ENCODE peak calls at places on chromosomes 2 and 18, in seven cellular contexts. One of them, this sample, is unnamed.

GRCh38 chr2:100060875-100061274 is 81.5 kb downstream of the AFF3 start:
- DNase-seq in cardiac fibroblast: no peak
- DNase-seq in astrocyte of the cerebellum: no peak
- DNase-seq in A549: no peak
- DNase-seq in thyroid gland: no peak
- DNase-seq in CD8-positive, alpha-beta T cell: no peak
- DNase-seq in adrenal gland: no peak
- DNase-seq in this sample: no peak

GRCh38 chr18:9613550-9614400 is 584 bp downstream of the PPP4R1 start:
- DNase-seq in astrocyte of the cerebellum: no peak
- DNase-seq in cardiac fibroblast: peak
- DNase-seq in CD8-positive, alpha-beta T cell: peak
- DNase-seq in A549: no peak
- DNase-seq in thyroid gland: peak
- DNase-seq in adrenal gland: peak
- DNase-seq in this sample: peak

GRCh38 chr2:55011741-55012574 is 38.3 kb downstream of the RTN4 start:
- DNase-seq in thyroid gland: no peak
- DNase-seq in CD8-positive, alpha-beta T cell: no peak
- DNase-seq in A549: no peak
- DNase-seq in cardiac fibroblast: no peak
- DNase-seq in adrenal gland: no peak
- DNase-seq in astrocyte of the cerebellum: no peak
- DNase-seq in this sample: no peak

GRCh38 chr2:119525574-119525973 is 1.3 kb upstream of the SCTR start:
- DNase-seq in A549: no peak
- DNase-seq in CD8-positive, alpha-beta T cell: no peak
- DNase-seq in thyroid gland: no peak
- DNase-seq in astrocyte of the cerebellum: no peak
- DNase-seq in cardiac fibroblast: no peak
- DNase-seq in adrenal gland: no peak
- DNase-seq in this sample: no peak

GRCh38 chr2:20015482-20016083 is 3.1 kb upstream of the MATN3 start:
- DNase-seq in astrocyte of the cerebellum: peak
- DNase-seq in cardiac fibroblast: peak
- DNase-seq in adrenal gland: no peak
- DNase-seq in A549: peak
- DNase-seq in thyroid gland: no peak
- DNase-seq in CD8-positive, alpha-beta T cell: no peak
- DNase-seq in this sample: no peak

GRCh38 chr2:50635824-50636223 is 396.1 kb downstream of the NRXN1 start:
- DNase-seq in adrenal gland: no peak
- DNase-seq in A549: no peak
- DNase-seq in CD8-positive, alpha-beta T cell: no peak
- DNase-seq in cardiac fibroblast: no peak
- DNase-seq in thyroid gland: no peak
- DNase-seq in astrocyte of the cerebellum: no peak
- DNase-seq in this sample: no peak

GRCh38 chr18:74281639-74282358 is 10.0 kb downstream of the CYB5A start:
- DNase-seq in thyroid gland: no peak
- DNase-seq in adrenal gland: peak
- DNase-seq in astrocyte of the cerebellum: no peak
- DNase-seq in A549: no peak
- DNase-seq in CD8-positive, alpha-beta T cell: no peak
- DNase-seq in cardiac fibroblast: peak
- DNase-seq in this sample: peak

GRCh38 chr18:63889641-63890040 is 2.1 kb downstream of the SERPINB2 start:
- DNase-seq in astrocyte of the cerebellum: no peak
- DNase-seq in cardiac fibroblast: no peak
- DNase-seq in A549: no peak
- DNase-seq in adrenal gland: no peak
- DNase-seq in CD8-positive, alpha-beta T cell: no peak
- DNase-seq in thyroid gland: no peak
- DNase-seq in this sample: no peak

GRCh38 chr2:31420936-31421335 is 6.4 kb upstream of the XDH start:
- DNase-seq in astrocyte of the cerebellum: no peak
- DNase-seq in cardiac fibroblast: peak
- DNase-seq in thyroid gland: no peak
- DNase-seq in CD8-positive, alpha-beta T cell: no peak
- DNase-seq in A549: no peak
- DNase-seq in adrenal gland: no peak
- DNase-seq in this sample: no peak

GRCh38 chr18:35949903-35950627 is 22.4 kb upstream of the RMP24 start:
- DNase-seq in A549: peak
- DNase-seq in CD8-positive, alpha-beta T cell: peak
- DNase-seq in adrenal gland: peak
- DNase-seq in thyroid gland: peak
- DNase-seq in astrocyte of the cerebellum: peak
- DNase-seq in cardiac fibroblast: peak
- DNase-seq in this sample: peak

GRCh38 chr2:212539145-212539880 is 711 bp upstream of the ERBB4 start:
- DNase-seq in astrocyte of the cerebellum: no peak
- DNase-seq in adrenal gland: peak
- DNase-seq in cardiac fibroblast: peak
- DNase-seq in A549: no peak
- DNase-seq in thyroid gland: peak
- DNase-seq in CD8-positive, alpha-beta T cell: no peak
- DNase-seq in this sample: peak

GRCh38 chr2:167237478-167237877 is 349.2 kb downstream of the XIRP2 start:
- DNase-seq in adrenal gland: no peak
- DNase-seq in cardiac fibroblast: no peak
- DNase-seq in CD8-positive, alpha-beta T cell: no peak
- DNase-seq in thyroid gland: no peak
- DNase-seq in astrocyte of the cerebellum: no peak
- DNase-seq in A549: no peak
- DNase-seq in this sample: no peak

GRCh38 chr2:176768185-176768584 is 444.4 kb upstream of the HNRNPA3 start:
- DNase-seq in astrocyte of the cerebellum: no peak
- DNase-seq in adrenal gland: no peak
- DNase-seq in cardiac fibroblast: no peak
- DNase-seq in A549: no peak
- DNase-seq in CD8-positive, alpha-beta T cell: no peak
- DNase-seq in thyroid gland: peak
- DNase-seq in this sample: no peak

GRCh38 chr2:192197387-192197786 is 2.7 kb upstream of the TMEFF2 start:
- DNase-seq in adrenal gland: no peak
- DNase-seq in thyroid gland: no peak
- DNase-seq in CD8-positive, alpha-beta T cell: no peak
- DNase-seq in astrocyte of the cerebellum: no peak
- DNase-seq in cardiac fibroblast: peak
- DNase-seq in A549: peak
- DNase-seq in this sample: no peak

GRCh38 chr2:207227062-207227748 is 61.5 kb upstream of the KLF7 start:
- DNase-seq in CD8-positive, alpha-beta T cell: no peak
- DNase-seq in thyroid gland: peak
- DNase-seq in A549: no peak
- DNase-seq in adrenal gland: no peak
- DNase-seq in astrocyte of the cerebellum: no peak
- DNase-seq in cardiac fibroblast: no peak
- DNase-seq in this sample: peak

GRCh38 chr18:62714671-62715438 is 486 bp upstream of the PHLPP1 start:
- DNase-seq in adrenal gland: peak
- DNase-seq in cardiac fibroblast: peak
- DNase-seq in CD8-positive, alpha-beta T cell: peak
- DNase-seq in A549: peak
- DNase-seq in thyroid gland: peak
- DNase-seq in astrocyte of the cerebellum: peak
- DNase-seq in this sample: peak

GRCh38 chr2:74828534-74828933 is 5.4 kb upstream of the HK2 start:
- DNase-seq in astrocyte of the cerebellum: no peak
- DNase-seq in A549: no peak
- DNase-seq in cardiac fibroblast: no peak
- DNase-seq in thyroid gland: no peak
- DNase-seq in adrenal gland: no peak
- DNase-seq in CD8-positive, alpha-beta T cell: no peak
- DNase-seq in this sample: no peak

GRCh38 chr2:195472835-195473234 is 184.2 kb upstream of the SLC39A10 start:
- DNase-seq in adrenal gland: no peak
- DNase-seq in A549: no peak
- DNase-seq in astrocyte of the cerebellum: no peak
- DNase-seq in cardiac fibroblast: no peak
- DNase-seq in thyroid gland: no peak
- DNase-seq in CD8-positive, alpha-beta T cell: no peak
- DNase-seq in this sample: no peak

GRCh38 chr2:235609746-235610145 is 115.9 kb downstream of the AGAP1 start:
- DNase-seq in thyroid gland: no peak
- DNase-seq in A549: no peak
- DNase-seq in cardiac fibroblast: no peak
- DNase-seq in CD8-positive, alpha-beta T cell: no peak
- DNase-seq in adrenal gland: no peak
- DNase-seq in astrocyte of the cerebellum: no peak
- DNase-seq in this sample: no peak

GRCh38 chr2:42171396-42171971 is 2.3 kb downstream of the EML4 start:
- DNase-seq in cardiac fibroblast: no peak
- DNase-seq in A549: no peak
- DNase-seq in adrenal gland: no peak
- DNase-seq in thyroid gland: no peak
- DNase-seq in CD8-positive, alpha-beta T cell: no peak
- DNase-seq in astrocyte of the cerebellum: no peak
- DNase-seq in this sample: no peak

DNA sequence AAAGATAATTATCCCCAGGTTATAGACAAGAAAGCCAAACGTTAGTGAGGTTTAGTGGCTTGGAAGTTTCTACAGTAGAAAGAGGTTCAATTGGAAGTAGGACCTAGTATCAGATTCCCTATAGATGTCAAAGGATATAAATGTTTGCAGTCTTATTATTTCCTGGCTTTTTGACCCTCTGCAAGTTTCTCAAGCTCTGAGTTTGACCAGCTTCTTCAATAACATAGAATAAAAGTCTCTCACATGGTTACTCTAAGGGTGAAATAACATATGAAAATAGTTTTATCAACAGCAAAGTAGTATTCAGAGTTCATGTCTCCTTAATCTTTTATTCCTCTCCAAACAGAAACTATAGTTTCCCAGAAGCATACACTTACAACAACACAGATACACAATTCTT is 132.9 kb upstream of the RND3 start:
- DNase-seq in cardiac fibroblast: no peak
- DNase-seq in CD8-positive, alpha-beta T cell: no peak
- DNase-seq in astrocyte of the cerebellum: no peak
- DNase-seq in A549: no peak
- DNase-seq in thyroid gland: no peak
- DNase-seq in adrenal gland: no peak
- DNase-seq in this sample: no peak
- H3K4me3 ChIP-seq in cardiac fibroblast: no peak
- H3K4me3 ChIP-seq in CD8-positive, alpha-beta T cell: no peak
- H3K4me3 ChIP-seq in astrocyte of the cerebellum: no peak
- H3K4me3 ChIP-seq in A549: no peak
- H3K4me3 ChIP-seq in thyroid gland: no peak
- H3K4me3 ChIP-seq in adrenal gland: no peak
- H3K4me3 ChIP-seq in this sample: no peak

DNA sequence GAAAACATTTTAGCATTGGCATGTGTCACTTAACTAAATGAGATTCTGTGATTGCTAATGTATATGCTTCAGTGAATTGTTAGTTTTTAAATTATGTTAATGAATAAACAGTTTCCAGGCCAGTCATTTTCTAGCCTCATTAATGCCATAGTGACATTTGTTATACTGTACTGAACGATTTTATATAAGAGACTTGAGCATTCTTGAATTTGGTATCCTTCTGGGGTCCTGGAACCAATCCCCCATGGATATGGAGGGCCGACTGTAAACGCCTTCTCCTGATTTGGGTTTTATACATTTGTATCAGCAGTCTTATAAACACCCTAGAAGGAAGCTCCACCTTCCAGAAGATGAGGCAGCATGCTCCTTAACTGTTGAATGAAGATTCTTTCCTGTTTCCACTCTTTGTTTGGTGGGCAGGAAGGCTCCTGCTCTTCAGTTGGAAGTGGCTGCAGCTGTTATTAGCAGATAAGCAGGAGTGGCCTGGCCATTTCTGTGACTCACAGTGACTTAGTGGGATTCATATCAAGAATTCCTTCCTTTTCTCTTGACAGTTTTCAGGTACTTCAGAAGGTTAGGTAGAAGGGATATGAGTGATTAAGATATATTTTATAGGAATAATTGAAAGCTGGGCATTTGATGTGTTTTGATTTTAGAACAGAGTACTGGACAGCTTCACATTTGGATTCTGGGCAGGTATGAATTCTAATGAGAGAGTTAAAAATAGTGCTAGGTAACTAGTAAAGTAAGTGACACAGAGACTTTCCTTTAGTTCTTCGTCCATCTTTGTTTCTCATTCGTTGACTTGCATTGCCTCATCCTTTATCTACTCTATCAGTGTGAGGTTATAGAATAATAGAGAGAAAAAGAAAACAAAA is 124.9 kb downstream of the PLCL1 start:
- DNase-seq in adrenal gland: no peak
- DNase-seq in thyroid gland: no peak
- DNase-seq in astrocyte of the cerebellum: no peak
- DNase-seq in A549: no peak
- DNase-seq in CD8-positive, alpha-beta T cell: no peak
- DNase-seq in cardiac fibroblast: peak
- DNase-seq in this sample: no peak
- H3K4me3 ChIP-seq in adrenal gland: no peak
- H3K4me3 ChIP-seq in thyroid gland: no peak
- H3K4me3 ChIP-seq in astrocyte of the cerebellum: no peak
- H3K4me3 ChIP-seq in A549: no peak
- H3K4me3 ChIP-seq in CD8-positive, alpha-beta T cell: no peak
- H3K4me3 ChIP-seq in cardiac fibroblast: no peak
- H3K4me3 ChIP-seq in this sample: no peak

GRCh38 chr2:218418321-218418716 is 604 bp upstream of the VIL1 start:
- DNase-seq in thyroid gland: no peak
- DNase-seq in cardiac fibroblast: no peak
- DNase-seq in adrenal gland: no peak
- DNase-seq in A549: no peak
- DNase-seq in CD8-positive, alpha-beta T cell: no peak
- DNase-seq in astrocyte of the cerebellum: no peak
- DNase-seq in this sample: no peak

GRCh38 chr2:218422403-218423086 is 3.6 kb downstream of the VIL1 start:
- DNase-seq in adrenal gland: no peak
- DNase-seq in thyroid gland: no peak
- DNase-seq in astrocyte of the cerebellum: no peak
- DNase-seq in CD8-positive, alpha-beta T cell: no peak
- DNase-seq in A549: no peak
- DNase-seq in cardiac fibroblast: no peak
- DNase-seq in this sample: no peak

GRCh38 chr2:218419630-218420216 is 800 bp downstream of the VIL1 start:
- DNase-seq in thyroid gland: no peak
- DNase-seq in astrocyte of the cerebellum: no peak
- DNase-seq in cardiac fibroblast: no peak
- DNase-seq in CD8-positive, alpha-beta T cell: no peak
- DNase-seq in A549: no peak
- DNase-seq in adrenal gland: no peak
- DNase-seq in this sample: no peak

GRCh38 chr2:218421027-218421426 is 2.1 kb downstream of the VIL1 start:
- DNase-seq in thyroid gland: no peak
- DNase-seq in CD8-positive, alpha-beta T cell: no peak
- DNase-seq in astrocyte of the cerebellum: no peak
- DNase-seq in A549: no peak
- DNase-seq in cardiac fibroblast: no peak
- DNase-seq in adrenal gland: no peak
- DNase-seq in this sample: no peak

GRCh38 chr2:218418717-218419458 is at the start of gene VIL1:
- DNase-seq in astrocyte of the cerebellum: no peak
- DNase-seq in cardiac fibroblast: no peak
- DNase-seq in A549: no peak
- DNase-seq in CD8-positive, alpha-beta T cell: no peak
- DNase-seq in thyroid gland: no peak
- DNase-seq in adrenal gland: no peak
- DNase-seq in this sample: no peak
- H3K4me3 ChIP-seq in astrocyte of the cerebellum: no peak
- H3K4me3 ChIP-seq in cardiac fibroblast: no peak
- H3K4me3 ChIP-seq in A549: no peak
- H3K4me3 ChIP-seq in CD8-positive, alpha-beta T cell: no peak
- H3K4me3 ChIP-seq in thyroid gland: no peak
- H3K4me3 ChIP-seq in adrenal gland: no peak
- H3K4me3 ChIP-seq in this sample: no peak

GRCh38 chr18:26091047-26091630 is 726 bp upstream of the SS18 start:
- DNase-seq in CD8-positive, alpha-beta T cell: no peak
- DNase-seq in adrenal gland: peak
- DNase-seq in A549: peak
- DNase-seq in astrocyte of the cerebellum: no peak
- DNase-seq in cardiac fibroblast: no peak
- DNase-seq in thyroid gland: no peak
- DNase-seq in this sample: peak
- H3K4me3 ChIP-seq in CD8-positive, alpha-beta T cell: peak
- H3K4me3 ChIP-seq in adrenal gland: peak
- H3K4me3 ChIP-seq in A549: peak
- H3K4me3 ChIP-seq in astrocyte of the cerebellum: peak
- H3K4me3 ChIP-seq in cardiac fibroblast: peak
- H3K4me3 ChIP-seq in thyroid gland: peak
- H3K4me3 ChIP-seq in this sample: peak

This sample was measured in right cardiac atrium.